ENCODE peak calls at places on chromosomes 13 and 19, in nine cellular contexts. I is neural crest cell, Q is Caco-2, B is omental fat pad, F is GM12865, N is cardiac muscle cell, G is NB4, C is heart left ventricle, W is neural progenitor cell. O is an unnamed sample.

GRCh38 chr13:21232196-21232595 is 55.7 kb downstream of the MRPL57 start:
- DNase-seq in I (no peak), Q (no peak), B (no peak), F (no peak), N (peak; percentile 69), G (peak; percentile 50), C (no peak), W (no peak), O (no peak)

GRCh38 chr13:51914137-51914493 is 52.3 kb downstream of the CCDC70 start:
- DNase-seq in I (no peak), Q (no peak), B (no peak), F (no peak), N (no peak), G (no peak), C (no peak), W (no peak), O (no peak)

GRCh38 chr13:36685912-36686311 is 12.1 kb downstream of the SERTM1 start:
- DNase-seq in I (no peak), Q (no peak), B (no peak), F (no peak), N (peak; percentile 18), G (peak; percentile 34), C (no peak), W (no peak), O (peak; percentile 6)

GRCh38 chr13:41052441-41052840 is 8.9 kb upstream of the WBP4 start:
- DNase-seq in I (no peak), Q (no peak), B (no peak), F (no peak), N (no peak), G (no peak), C (no peak), W (no peak), O (no peak)

GRCh38 chr13:49319555-49320350 is 72.0 kb downstream of the CDADC1 start:
- DNase-seq in I (no peak), Q (no peak), B (no peak), F (no peak), N (no peak), G (peak; percentile 32), C (no peak), W (no peak), O (no peak)

GRCh38 chr19:5031231-5032100 is 62.6 kb downstream of the KDM4B start:
- DNase-seq in I (peak; percentile 98), Q (peak; percentile 81), B (peak; percentile 87), F (peak; percentile 81), N (peak; percentile 80), G (peak; percentile 79), C (peak; percentile 78), W (peak; percentile 92), O (peak; percentile 87)

GRCh38 chr13:79062291-79062690 is 343.8 kb downstream of the RBM26 start:
- DNase-seq in I (no peak), Q (no peak), B (no peak), F (no peak), N (no peak), G (no peak), C (no peak), W (no peak), O (no peak)

GRCh38 chr19:6023085-6023682 is 45.2 kb upstream of the RANBP3 start:
- DNase-seq in I (no peak), Q (no peak), B (no peak), F (no peak), N (peak; percentile 57), G (peak; percentile 45), C (no peak), W (no peak), O (no peak)

GRCh38 chr13:62473944-62474237 is 1058.2 kb upstream of the PCDH20 start:
- DNase-seq in I (no peak), Q (no peak), B (no peak), F (no peak), N (no peak), G (no peak), C (no peak), W (no peak), O (no peak)

GRCh38 chr19:32677657-32678056 is 2.0 kb downstream of the RGS9BP start:
- DNase-seq in I (no peak), Q (no peak), B (no peak), F (no peak), N (no peak), G (peak; percentile 26), C (no peak), W (peak; percentile 96), O (no peak)

GRCh38 chr13:37127706-37128241 is 22.3 kb upstream of the CSNK1A1L start:
- DNase-seq in I (no peak), Q (no peak), B (no peak), F (no peak), N (peak; percentile 91), G (no peak), C (peak; percentile 43), W (no peak), O (no peak)

GRCh38 chr19:681029-681626 is 4.9 kb downstream of the FSTL3 start:
- DNase-seq in I (no peak), Q (no peak), B (no peak), F (peak; percentile 97), N (no peak), G (no peak), C (peak; percentile 90), W (peak; percentile 94), O (peak; percentile 44)

GRCh38 chr19:35991731-35992450 is 3.1 kb upstream of the SDHAF1 start:
- DNase-seq in I (no peak), Q (no peak), B (no peak), F (no peak), N (peak; percentile 51), G (no peak), C (no peak), W (no peak), O (no peak)

GRCh38 chr13:93559718-93560117 is 333.1 kb downstream of the GPC6 start:
- DNase-seq in I (no peak), Q (no peak), B (no peak), F (no peak), N (peak; percentile 76), G (no peak), C (no peak), W (no peak), O (no peak)

GRCh38 chr13:99278199-99278598 is 20.0 kb upstream of the GPR18 start:
- DNase-seq in I (no peak), Q (no peak), B (no peak), F (no peak), N (no peak), G (peak; percentile 63), C (no peak), W (no peak), O (no peak)

GRCh38 chr13:97211357-97211756 is 10.8 kb upstream of the MBNL2 start:
- DNase-seq in I (no peak), Q (no peak), B (no peak), F (no peak), N (no peak), G (no peak), C (no peak), W (no peak), O (no peak)

GRCh38 chr13:98746968-98747367 is 5.5 kb downstream of the SLC15A1 start:
- DNase-seq in I (no peak), Q (peak; percentile 73), B (no peak), F (no peak), N (peak; percentile 18), G (no peak), C (no peak), W (no peak), O (no peak)

GRCh38 chr13:54445865-54446264 is 1417.3 kb downstream of the OLFM4 start:
- DNase-seq in I (no peak), Q (no peak), B (no peak), F (no peak), N (no peak), G (no peak), C (no peak), W (no peak), O (no peak)

GRCh38 chr13:54445453-54445852 is 1416.8 kb downstream of the OLFM4 start:
- DNase-seq in I (no peak), Q (no peak), B (no peak), F (no peak), N (no peak), G (peak; percentile 5), C (no peak), W (no peak), O (no peak)

DNA sequence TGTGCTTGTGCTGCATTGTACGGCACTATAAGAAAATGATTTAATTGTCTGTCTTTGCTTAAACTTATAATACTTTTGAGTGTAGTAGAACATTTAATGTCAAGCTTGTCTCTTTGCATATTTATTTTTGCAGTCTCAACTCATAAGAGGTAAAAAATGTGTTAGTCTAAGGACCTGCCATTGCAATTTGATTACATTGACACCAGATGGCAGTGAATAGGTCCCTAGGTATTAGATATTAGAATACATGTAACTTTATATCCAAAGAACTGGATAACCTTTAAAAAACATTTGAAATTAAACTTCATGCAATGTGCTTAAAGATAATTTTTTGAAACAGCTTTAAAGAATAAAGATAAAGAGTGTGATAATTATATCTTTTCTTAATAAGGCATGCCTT is 1421.3 kb downstream of the OLFM4 start:
- DNase-seq in I (no peak), Q (no peak), B (no peak), F (no peak), N (no peak), G (no peak), C (no peak), W (no peak), O (no peak)
- TF ChIP-seq CTCF in I (peak; percentile 58), Q (peak; percentile 43), B (no peak), F (no peak), N (no peak), G (peak; percentile 17), C (no peak), W (peak; percentile 52), O (no peak)

DNA sequence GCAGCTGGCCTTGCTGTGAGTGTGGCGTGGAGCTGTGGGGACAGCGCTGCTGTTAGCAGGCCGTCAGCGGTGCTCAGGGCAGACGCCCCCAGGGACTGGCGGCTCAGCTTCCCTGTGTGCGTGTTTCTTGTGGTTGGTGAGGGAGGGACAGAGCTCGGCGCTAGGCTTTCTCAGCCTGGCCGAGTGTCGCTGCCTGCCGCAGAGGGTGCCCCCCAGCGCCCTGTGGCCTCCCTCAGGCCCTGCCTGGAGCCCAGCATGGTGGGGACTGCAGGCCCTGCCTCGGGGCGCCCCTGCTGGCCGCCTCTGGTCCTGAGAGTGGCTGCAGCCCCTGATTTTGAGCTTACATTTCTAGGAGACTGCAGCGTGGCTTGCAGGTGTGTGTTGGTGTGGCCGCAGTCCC is 35.5 kb downstream of the DOT1L start:
- DNase-seq in I (peak; percentile 13), Q (no peak), B (no peak), F (peak; percentile 32), N (no peak), G (peak; percentile 65), C (no peak), W (peak; percentile 73), O (no peak)
- TF ChIP-seq CTCF in I (peak; percentile 54), Q (no peak), B (no peak), F (peak; percentile 42), N (peak; percentile 28), G (peak; percentile 28), C (peak; percentile 22), W (peak; percentile 72), O (no peak)

GRCh38 chr19:55165952-55166529 is 372 bp downstream of the DNAAF3 start:
- DNase-seq in I (peak; percentile 77), Q (peak; percentile 87), B (no peak), F (peak; percentile 56), N (peak; percentile 83), G (peak; percentile 88), C (peak; percentile 72), W (peak; percentile 97), O (peak; percentile 79)
- TF ChIP-seq CTCF in I (peak; percentile 77), Q (peak; percentile 67), B (no peak), F (no peak), N (peak; percentile 70), G (peak; percentile 66), C (peak; percentile 36), W (peak; percentile 86), O (peak; percentile 45)

DNA sequence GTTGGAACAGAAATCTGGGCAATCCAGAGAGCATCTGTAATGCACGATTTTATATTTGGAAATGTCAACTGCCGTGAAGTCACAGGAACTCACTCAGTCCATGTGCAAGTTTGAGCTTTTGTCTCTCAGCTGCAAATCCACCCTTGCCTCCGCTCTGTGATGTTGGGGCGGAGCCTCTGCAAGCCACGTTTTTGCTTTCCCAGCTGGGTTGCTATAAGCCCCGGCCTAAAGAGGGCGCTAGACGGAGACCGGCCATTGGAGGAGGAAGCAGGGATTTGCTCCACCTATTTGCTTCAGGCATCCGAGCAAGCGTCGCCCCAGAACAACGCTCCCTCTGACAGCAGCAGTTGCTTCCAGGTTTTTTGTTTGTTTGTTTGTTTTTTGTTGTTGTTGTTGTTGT is 56.2 kb downstream of the TRPM4 start:
- DNase-seq in I (no peak), Q (no peak), B (no peak), F (no peak), N (no peak), G (peak; percentile 16), C (no peak), W (no peak), O (no peak)
- TF ChIP-seq CTCF in I (peak; percentile 27), Q (peak; percentile 18), B (no peak), F (no peak), N (no peak), G (peak; percentile 15), C (no peak), W (peak; percentile 26), O (no peak)

O was measured in activated CD8-positive, alpha-beta T cell treated with anti-CD3 and anti-CD28 coated beads for 36 hours.